ENCODE peak calls at places on chromosome 4, in four cellular contexts. B is cardiac fibroblast, G is iris pigment epithelial cell, F is aorta. M is an unnamed sample.

GRCh38 chr4:8905236-8905772 is 33.7 kb upstream of the HMX1 start:
- DNase-seq in B (no peak), G (no peak), F (peak), M (peak)

GRCh38 chr4:150209140-150209829 is 131.0 kb downstream of the DCLK2 start:
- DNase-seq in B (peak), G (peak), F (peak), M (no peak)

GRCh38 chr4:102694791-102695190 is 66.0 kb downstream of the MANBA start:
- DNase-seq in B (no peak), G (peak), F (no peak), M (no peak)

GRCh38 chr4:24103434-24104168 is 213.8 kb upstream of the PPARGC1A start:
- DNase-seq in B (peak), G (peak), F (no peak), M (no peak)

GRCh38 chr4:175927121-175927520 is 115.1 kb upstream of the GPM6A start:
- DNase-seq in B (no peak), G (peak), F (no peak), M (no peak)

GRCh38 chr4:152485726-152486276 is 50.1 kb downstream of the FBXW7 start:
- DNase-seq in B (peak), G (peak), F (no peak), M (no peak)

GRCh38 chr4:38024203-38024504 is 64.0 kb downstream of the PTTG2 start:
- DNase-seq in B (no peak), G (no peak), F (no peak), M (no peak)

GRCh38 chr4:27484216-27484615 is 623.6 kb downstream of the STIM2 start:
- DNase-seq in B (no peak), G (no peak), F (no peak), M (no peak)